ENCODE peak calls at places on chromosomes 7 and 10, in eight cellular contexts. A, H, Z, K, E, W, G and X are unnamed samples.

GRCh38 chr10:59674211-59674836 is 35.3 kb downstream of the SLC16A9 start:
- DNase-seq in A (no peak), H (peak; percentile 59), Z (no peak), K (no peak), E (no peak), W (peak; percentile 41), G (no peak), X (no peak)

GRCh38 chr10:129035052-129035805 is 431.8 kb upstream of the MGMT start:
- DNase-seq in A (no peak), H (no peak), Z (no peak), K (no peak), E (no peak), W (peak; percentile 5), G (no peak), X (no peak)

GRCh38 chr10:24961582-24961981 is 9.2 kb upstream of the PRTFDC1 start:
- DNase-seq in A (no peak), H (no peak), Z (no peak), K (no peak), E (no peak), W (no peak), G (no peak), X (no peak)

GRCh38 chr7:134420509-134421125 is 38.3 kb downstream of the AKR1B1 start:
- DNase-seq in A (peak; percentile 38), H (peak; percentile 40), Z (peak; percentile 66), K (no peak), E (peak; percentile 77), W (peak; percentile 88), G (no peak), X (no peak)

GRCh38 chr10:68536973-68537372 is 9.7 kb upstream of the SLC25A16 start:
- DNase-seq in A (no peak), H (no peak), Z (no peak), K (no peak), E (no peak), W (no peak), G (no peak), X (no peak)

GRCh38 chr10:46228076-46229071 is 58.4 kb upstream of the ANTXRL start:
- DNase-seq in A (peak; percentile 76), H (peak; percentile 63), Z (peak; percentile 88), K (peak; percentile 56), E (peak; percentile 97), W (peak; percentile 81), G (peak; percentile 67), X (no peak)

GRCh38 chr7:155204744-155205367 is 92.8 kb upstream of the INSIG1 start:
- DNase-seq in A (no peak), H (no peak), Z (no peak), K (no peak), E (no peak), W (no peak), G (no peak), X (peak; percentile 59)

GRCh38 chr10:104735036-104735435 is 93.9 kb downstream of the SORCS3 start:
- DNase-seq in A (no peak), H (no peak), Z (peak; percentile 72), K (no peak), E (no peak), W (no peak), G (peak; percentile 44), X (no peak)

GRCh38 chr10:6729967-6730366 is 149.9 kb upstream of the PRKCQ start:
- DNase-seq in A (no peak), H (no peak), Z (no peak), K (no peak), E (peak; percentile 62), W (no peak), G (no peak), X (no peak)

GRCh38 chr7:28630350-28630749 is 218.0 kb downstream of the CREB5 start:
- DNase-seq in A (no peak), H (peak; percentile 41), Z (no peak), K (no peak), E (no peak), W (no peak), G (no peak), X (no peak)

GRCh38 chr7:77866791-77867190 is 68.2 kb downstream of the PHTF2 start:
- DNase-seq in A (no peak), H (peak; percentile 35), Z (no peak), K (no peak), E (no peak), W (peak; percentile 40), G (no peak), X (no peak)

GRCh38 chr10:110455440-110455839 is 42.3 kb upstream of the DUSP5 start:
- DNase-seq in A (no peak), H (no peak), Z (no peak), K (no peak), E (no peak), W (no peak), G (no peak), X (no peak)

GRCh38 chr7:69403169-69403568 is 195.1 kb upstream of the AUTS2 start:
- DNase-seq in A (no peak), H (no peak), Z (peak; percentile 24), K (no peak), E (no peak), W (no peak), G (no peak), X (no peak)

GRCh38 chr10:102434251-102434913 is 2.0 kb upstream of the CUEDC2 start:
- DNase-seq in A (no peak), H (no peak), Z (no peak), K (no peak), E (no peak), W (peak; percentile 68), G (no peak), X (no peak)

GRCh38 chr7:90345548-90346319 is 782 bp upstream of the GTPBP10 start:
- DNase-seq in A (no peak), H (peak; percentile 51), Z (peak; percentile 44), K (no peak), E (no peak), W (peak; percentile 2), G (no peak), X (no peak)

DNA sequence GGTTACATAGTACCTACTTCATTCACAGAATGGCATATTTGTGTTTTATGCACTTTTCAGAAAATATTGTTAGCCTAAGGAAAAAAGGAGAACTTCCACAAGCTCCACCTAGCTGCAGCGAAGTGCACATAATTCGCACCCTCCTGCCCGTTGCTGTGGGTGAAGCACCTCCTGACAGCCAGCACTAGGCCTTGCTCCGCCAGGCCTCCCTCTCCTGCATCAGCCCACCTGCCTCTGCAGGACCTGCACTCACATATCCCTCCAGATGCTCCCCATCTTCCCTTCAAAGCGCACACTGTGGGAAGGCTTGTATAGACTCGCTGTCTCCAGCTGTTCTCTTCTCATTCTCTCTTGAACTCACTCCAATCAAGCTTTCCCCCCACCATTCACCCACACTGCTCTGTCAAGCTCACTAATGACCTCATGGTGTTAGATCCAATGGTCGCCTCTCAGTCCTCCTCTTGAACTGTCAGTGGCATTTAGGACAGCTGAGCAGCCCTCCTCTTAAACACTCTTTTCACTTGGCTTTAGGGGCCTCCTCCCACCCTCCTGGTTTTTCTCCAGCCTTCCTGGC is 20.7 kb upstream of the GRID1 start:
- DNase-seq in A (no peak), H (no peak), Z (peak; percentile 39), K (no peak), E (no peak), W (no peak), G (no peak), X (no peak)
- TF ChIP-seq CTCF in A (no peak), H (no peak), Z (no peak), K (no peak), E (no peak), W (no peak), G (no peak), X (no peak)

GRCh38 chr7:34425631-34426384 is 232.2 kb upstream of the NPSR1 start:
- DNase-seq in A (no peak), H (no peak), Z (no peak), K (no peak), E (no peak), W (peak; percentile 29), G (no peak), X (no peak)

GRCh38 chr7:34425194-34425593 is 232.8 kb upstream of the NPSR1 start:
- DNase-seq in A (no peak), H (no peak), Z (no peak), K (no peak), E (no peak), W (peak; percentile 14), G (no peak), X (no peak)

DNA sequence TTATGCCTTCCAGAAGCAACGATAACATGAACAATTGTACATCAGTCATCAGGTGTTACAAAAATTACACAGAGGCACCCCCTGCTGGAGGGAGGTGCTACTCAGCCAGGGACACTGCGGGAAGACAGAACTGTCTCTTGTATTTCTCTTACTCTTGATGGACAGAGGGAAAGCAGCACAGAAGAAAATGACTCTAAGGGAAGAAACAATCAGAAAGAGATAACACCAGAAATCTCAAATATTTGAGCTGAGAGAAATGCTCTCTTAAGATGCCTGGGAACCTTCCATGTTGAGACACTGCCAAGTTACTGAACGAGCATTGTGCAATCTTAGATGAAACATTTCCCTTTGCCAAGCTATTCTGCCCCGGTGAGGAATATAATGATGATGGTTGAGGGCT is 227.6 kb upstream of the NPSR1 start:
- DNase-seq in A (peak; percentile 23), H (peak; percentile 52), Z (peak; percentile 20), K (no peak), E (peak; percentile 83), W (peak; percentile 83), G (no peak), X (no peak)
- TF ChIP-seq CTCF in A (peak; percentile 43), H (peak; percentile 51), Z (peak; percentile 50), K (peak; percentile 56), E (peak; percentile 78), W (peak; percentile 48), G (peak; percentile 36), X (peak; percentile 72)

GRCh38 chr7:37732880-37733279 is 49.3 kb downstream of the GPR141 start:
- DNase-seq in A (no peak), H (no peak), Z (no peak), K (no peak), E (no peak), W (peak; percentile 86), G (no peak), X (no peak)

GRCh38 chr7:37730489-37730888 is 46.9 kb downstream of the GPR141 start:
- DNase-seq in A (no peak), H (no peak), Z (no peak), K (no peak), E (no peak), W (peak; percentile 16), G (no peak), X (no peak)

GRCh38 chr7:37729160-37729559 is 45.6 kb downstream of the GPR141 start:
- DNase-seq in A (peak; percentile 32), H (no peak), Z (no peak), K (no peak), E (no peak), W (no peak), G (no peak), X (no peak)

GRCh38 chr7:37728747-37729146 is 45.2 kb downstream of the GPR141 start:
- DNase-seq in A (no peak), H (no peak), Z (no peak), K (no peak), E (no peak), W (peak; percentile 86), G (no peak), X (no peak)

DNA sequence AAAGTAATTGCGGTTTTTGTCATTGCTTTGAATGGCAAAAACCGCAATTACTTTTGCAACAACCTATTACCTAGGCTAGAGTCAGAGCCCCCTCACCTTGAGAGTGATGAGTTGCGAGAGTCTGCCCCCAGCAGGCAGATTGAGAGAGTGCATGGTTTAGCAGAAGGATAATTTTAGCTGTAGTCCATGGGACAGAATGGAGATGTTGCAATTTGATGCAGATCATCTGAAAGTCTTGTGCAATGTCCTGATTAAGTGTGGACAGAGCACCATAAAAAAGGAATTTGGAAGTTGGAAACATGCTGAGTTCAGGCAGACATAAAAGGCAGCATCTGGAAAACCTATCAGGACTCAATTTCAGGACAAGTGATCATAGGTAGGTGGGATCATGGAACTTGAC is 48.7 kb downstream of the GPR141 start:
- DNase-seq in A (peak; percentile 32), H (no peak), Z (peak; percentile 67), K (no peak), E (peak; percentile 24), W (peak; percentile 97), G (no peak), X (no peak)
- TF ChIP-seq CTCF in A (peak; percentile 49), H (no peak), Z (peak; percentile 85), K (peak; percentile 77), E (peak; percentile 20), W (peak; percentile 61), G (peak; percentile 51), X (peak; percentile 23)

GRCh38 chr10:50244201-50244600 is 7.1 kb downstream of the ASAH2 start:
- DNase-seq in A (no peak), H (no peak), Z (no peak), K (no peak), E (no peak), W (no peak), G (no peak), X (no peak)
- TF ChIP-seq CTCF in A (no peak), H (no peak), Z (no peak), K (no peak), E (no peak), W (no peak), G (no peak), X (no peak)